ENCODE peak calls at places on chromosomes 2 and 18, in five cellular contexts. B is neuronal stem cell, U is H9, H is mesenchymal stem cell, M is H1. A is an unnamed sample.

GRCh38 chr18:75211721-75212625 is 1.4 kb downstream of the TSHZ1 start:
- DNase-seq in B (peak), U (peak), H (peak), M (peak), A (peak)

GRCh38 chr2:132608222-132608795 is 61.7 kb downstream of the LYPD1 start:
- DNase-seq in B (no peak), U (no peak), H (no peak), M (no peak), A (no peak)

GRCh38 chr2:140383781-140384180 is 1603.6 kb upstream of the NXPH2 start:
- DNase-seq in B (no peak), U (no peak), H (peak), M (no peak), A (no peak)

GRCh38 chr2:23436346-23437099 is 51.5 kb downstream of the KLHL29 start:
- DNase-seq in B (no peak), U (peak), H (peak), M (peak), A (peak)

GRCh38 chr2:171688129-171688465 is 828 bp downstream of the DYNC1I2 start:
- DNase-seq in B (no peak), U (no peak), H (peak), M (no peak), A (peak)

GRCh38 chr18:37537868-37538525 is 27.6 kb downstream of the CELF4 start:
- DNase-seq in B (peak), U (peak), H (peak), M (peak), A (peak)

GRCh38 chr2:157587576-157587975 is 41.1 kb downstream of the ACVR1C start:
- DNase-seq in B (no peak), U (no peak), H (no peak), M (no peak), A (no peak)

GRCh38 chr2:198880986-198881385 is 576.8 kb downstream of the SATB2 start:
- DNase-seq in B (no peak), U (no peak), H (peak), M (no peak), A (peak)

GRCh38 chr2:127044977-127045654 is 61.8 kb downstream of the BIN1 start:
- DNase-seq in B (no peak), U (no peak), H (no peak), M (peak), A (no peak)

GRCh38 chr2:233381013-233381995 is 27.0 kb downstream of the DGKD start:
- DNase-seq in B (no peak), U (no peak), H (peak), M (no peak), A (no peak)

GRCh38 chr2:6827516-6828298 is 38.0 kb downstream of the CMPK2 start:
- DNase-seq in B (no peak), U (no peak), H (peak), M (no peak), A (peak)

GRCh38 chr2:156242874-156243273 is 89.6 kb downstream of the NR4A2 start:
- DNase-seq in B (no peak), U (no peak), H (no peak), M (no peak), A (no peak)

GRCh38 chr2:238369516-238370481 is 49.5 kb downstream of the TRAF3IP1 start:
- DNase-seq in B (no peak), U (no peak), H (no peak), M (no peak), A (no peak)

GRCh38 chr2:133641497-133641896 is 73.2 kb upstream of the NCKAP5 start:
- DNase-seq in B (no peak), U (peak), H (peak), M (peak), A (peak)

GRCh38 chr2:157438907-157439791 is 4.7 kb downstream of the CYTIP start:
- DNase-seq in B (no peak), U (no peak), H (no peak), M (no peak), A (no peak)

GRCh38 chr2:201129044-201129505 is 13.1 kb downstream of the CFLAR start:
- DNase-seq in B (no peak), U (no peak), H (peak), M (no peak), A (peak)

GRCh38 chr18:78979682-78980278 is at the start of gene SALL3:
- DNase-seq in B (no peak), U (peak), H (no peak), M (no peak), A (no peak)

GRCh38 chr2:218323526-218324472 is 31.5 kb upstream of the TMBIM1 start:
- DNase-seq in B (peak), U (peak), H (peak), M (peak), A (peak)

GRCh38 chr2:201880620-201881381 is 74.5 kb downstream of the CDK15 start:
- DNase-seq in B (no peak), U (no peak), H (peak), M (no peak), A (peak)

GRCh38 chr2:110678457-110679336 is 834 bp upstream of the BUB1 start:
- DNase-seq in B (peak), U (no peak), H (peak), M (no peak), A (peak)

GRCh38 chr2:190847504-190848201 is 33.0 kb upstream of the GLS start:
- DNase-seq in B (no peak), U (no peak), H (no peak), M (no peak), A (peak)

GRCh38 chr2:46082531-46083485 is 214.4 kb upstream of the EPAS1 start:
- DNase-seq in B (no peak), U (no peak), H (peak), M (no peak), A (peak)

GRCh38 chr2:85179541-85179940 is 46.3 kb downstream of the TCF7L1 start:
- DNase-seq in B (no peak), U (no peak), H (no peak), M (no peak), A (no peak)

GRCh38 chr2:112032615-112033457 is 22.2 kb upstream of the TMEM87B start:
- DNase-seq in B (no peak), U (no peak), H (peak), M (peak), A (peak)

GRCh38 chr2:147356157-147356556 is 488.7 kb upstream of the ACVR2A start:
- DNase-seq in B (no peak), U (no peak), H (no peak), M (no peak), A (no peak)

GRCh38 chr2:97742381-97742847 is 29.0 kb downstream of the ZAP70 start:
- DNase-seq in B (no peak), U (no peak), H (no peak), M (no peak), A (no peak)

GRCh38 chr2:31475692-31476091 is 61.1 kb upstream of the XDH start:
- DNase-seq in B (no peak), U (no peak), H (no peak), M (no peak), A (peak)

GRCh38 chr2:88254437-88255081 is 84.4 kb downstream of the THNSL2 start:
- DNase-seq in B (no peak), U (no peak), H (no peak), M (no peak), A (no peak)

GRCh38 chr2:233270366-233270765 is 18.9 kb downstream of the ATG16L1 start:
- DNase-seq in B (no peak), U (no peak), H (no peak), M (no peak), A (no peak)

GRCh38 chr2:9971105-9971818 is 19.8 kb downstream of the GRHL1 start:
- DNase-seq in B (no peak), U (no peak), H (no peak), M (no peak), A (peak)

GRCh38 chr2:9678554-9678953 is 47.8 kb upstream of the YWHAQ start:
- DNase-seq in B (no peak), U (no peak), H (no peak), M (no peak), A (no peak)

GRCh38 chr2:3134026-3134571 is 243.5 kb downstream of the EIPR1 start:
- DNase-seq in B (no peak), U (no peak), H (no peak), M (no peak), A (no peak)

GRCh38 chr2:109206569-109207145 is 77.7 kb downstream of the SH3RF3 start:
- DNase-seq in B (no peak), U (no peak), H (no peak), M (no peak), A (no peak)

GRCh38 chr2:43217228-43218220 is 8.9 kb downstream of the ZFP36L2 start:
- DNase-seq in B (peak), U (peak), H (peak), M (peak), A (no peak)

GRCh38 chr2:238396663-238397062 is 30.1 kb upstream of the ASB1 start:
- DNase-seq in B (no peak), U (no peak), H (no peak), M (no peak), A (no peak)

GRCh38 chr2:160270571-160271113 is 70.6 kb upstream of the ITGB6 start:
- DNase-seq in B (no peak), U (peak), H (no peak), M (peak), A (no peak)
- H4K8ac ChIP-seq in B (no peak), U (no peak), H (peak), M (peak), A (peak)

GRCh38 chr2:20533993-20534591 is 87.2 kb downstream of the RHOB start:
- DNase-seq in B (no peak), U (no peak), H (no peak), M (no peak), A (no peak)

GRCh38 chr2:20531633-20532262 is 84.9 kb downstream of the RHOB start:
- DNase-seq in B (no peak), U (no peak), H (no peak), M (no peak), A (no peak)

GRCh38 chr2:20530520-20530919 is 83.6 kb downstream of the RHOB start:
- DNase-seq in B (no peak), U (no peak), H (no peak), M (no peak), A (no peak)

GRCh38 chr2:20534913-20535801 is 88.3 kb downstream of the RHOB start:
- DNase-seq in B (no peak), U (no peak), H (no peak), M (no peak), A (no peak)

GRCh38 chr2:20532634-20533437 is 86.0 kb downstream of the RHOB start:
- DNase-seq in B (no peak), U (peak), H (no peak), M (no peak), A (no peak)
- H2AK5ac ChIP-seq in B (peak), U (no peak), H (no peak), M (no peak), A (no peak)

DNA sequence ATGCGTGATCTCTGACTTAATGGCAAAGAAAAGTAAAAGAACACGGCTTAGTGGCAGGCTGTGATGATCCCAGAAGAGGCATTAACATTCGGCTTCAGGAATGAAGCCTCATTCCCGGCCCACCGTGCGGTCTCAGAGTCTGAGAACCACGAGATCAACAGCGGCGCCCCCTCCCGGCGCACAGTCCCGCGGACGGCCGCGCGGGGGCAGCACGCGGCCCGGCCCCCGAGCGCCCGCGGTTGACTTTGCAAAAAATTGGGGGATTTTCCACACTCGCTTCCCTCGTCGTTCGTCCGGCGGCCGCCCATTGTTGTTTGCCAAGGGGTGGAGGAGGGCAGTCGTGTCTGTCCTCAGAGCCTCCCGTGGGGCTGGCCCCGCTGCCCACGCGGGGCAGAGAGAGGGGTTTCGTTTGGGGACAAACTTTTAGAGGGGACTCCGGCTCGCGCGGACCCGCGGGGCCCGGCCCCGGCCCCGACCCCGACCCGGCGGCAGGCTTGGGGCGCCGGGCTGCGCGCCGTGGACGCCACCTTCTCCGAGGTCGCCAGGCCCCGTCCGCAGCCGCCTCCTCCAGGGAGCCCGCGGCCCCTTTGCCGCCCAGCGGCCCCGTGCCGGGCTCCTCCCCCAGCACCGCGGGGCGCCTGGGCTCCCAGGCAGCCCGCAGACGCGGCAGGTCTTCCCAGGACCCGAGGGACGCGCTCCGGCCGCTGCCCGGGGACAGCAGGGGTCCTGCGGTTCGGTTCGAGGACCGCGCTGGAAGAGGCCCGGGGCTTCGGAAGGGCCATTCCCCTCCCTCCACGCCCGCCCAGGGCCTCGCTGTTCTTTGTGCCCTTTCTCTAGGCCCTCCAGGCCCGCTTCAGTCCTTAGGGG is 3.3 kb upstream of the HS6ST1 start:
- DNase-seq in B (peak), U (peak), H (peak), M (peak), A (peak)
- H4K8ac ChIP-seq in B (peak), U (no peak), H (peak), M (peak), A (peak)

DNA sequence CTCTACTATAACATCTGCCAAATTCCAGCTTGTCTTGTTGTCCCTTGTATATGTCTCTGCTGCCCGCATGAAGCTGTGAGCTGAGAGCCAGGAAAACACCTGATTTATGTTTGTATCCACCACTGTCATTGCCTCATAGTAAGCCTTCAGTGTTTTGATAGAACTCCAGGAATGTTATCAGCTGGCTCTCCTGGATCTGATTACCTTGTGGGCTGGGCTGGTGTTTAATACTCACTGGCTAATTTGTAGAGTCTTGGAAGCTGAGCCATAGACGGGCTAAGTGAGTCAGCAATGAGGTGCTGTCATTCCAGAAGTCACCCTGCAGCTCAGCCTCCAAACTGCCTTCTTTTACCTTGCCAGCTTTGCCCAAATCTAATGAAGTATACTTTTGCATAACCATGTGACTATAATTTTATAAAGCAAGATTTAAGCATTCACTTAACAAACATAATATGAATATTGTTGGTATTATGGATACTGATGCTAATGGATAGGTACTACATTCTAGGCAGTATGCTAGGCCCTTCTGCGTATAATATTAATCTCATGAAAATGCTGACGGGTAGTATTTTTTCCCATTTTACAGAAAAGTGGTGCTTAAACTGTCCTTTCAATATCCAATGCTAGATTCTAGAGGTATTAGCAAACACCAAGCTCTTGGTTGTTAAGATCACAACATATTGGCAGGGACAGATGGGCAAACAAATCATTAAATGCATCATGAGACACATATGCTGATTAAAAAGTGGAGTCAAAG is 62.7 kb upstream of the GATA6 start:
- DNase-seq in B (no peak), U (no peak), H (no peak), M (no peak), A (peak)
- H2AK5ac ChIP-seq in B (no peak), U (no peak), H (no peak), M (no peak), A (no peak)

GRCh38 chr2:213086050-213086449 is 65.4 kb downstream of the IKZF2 start:
- DNase-seq in B (no peak), U (no peak), H (no peak), M (no peak), A (peak)

GRCh38 chr2:213087040-213087439 is 64.4 kb downstream of the IKZF2 start:
- DNase-seq in B (no peak), U (no peak), H (no peak), M (no peak), A (no peak)

GRCh38 chr2:213085538-213085937 is 65.9 kb downstream of the IKZF2 start:
- DNase-seq in B (no peak), U (no peak), H (no peak), M (no peak), A (no peak)

GRCh38 chr2:213084261-213084660 is 67.2 kb downstream of the IKZF2 start:
- DNase-seq in B (no peak), U (no peak), H (no peak), M (no peak), A (no peak)

DNA sequence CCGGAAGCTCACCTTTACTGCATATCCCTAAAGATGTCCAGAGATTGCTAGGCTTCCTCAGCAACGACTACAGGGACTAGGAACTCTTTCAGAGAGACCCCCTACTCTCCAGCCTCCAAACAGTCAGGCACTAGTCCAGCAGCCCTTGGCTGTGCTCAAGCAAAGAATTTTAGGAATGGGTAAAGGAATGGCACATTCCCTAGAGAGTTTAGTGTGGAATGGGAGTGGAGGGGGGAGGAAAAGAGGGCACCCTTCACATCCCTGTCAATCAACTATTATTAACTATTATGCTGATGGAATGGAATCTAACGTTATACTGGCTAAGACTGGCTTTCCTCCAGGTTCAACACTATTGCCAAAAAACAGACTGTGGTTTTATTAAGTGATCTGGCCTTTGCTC is 64.8 kb downstream of the IKZF2 start:
- DNase-seq in B (peak), U (peak), H (no peak), M (no peak), A (no peak)
- H4K8ac ChIP-seq in B (no peak), U (no peak), H (no peak), M (no peak), A (no peak)

GRCh38 chr2:62457555-62457954 is 48.4 kb downstream of the TMEM17 start:
- DNase-seq in B (no peak), U (no peak), H (no peak), M (peak), A (no peak)
- H2AK5ac ChIP-seq in B (no peak), U (no peak), H (peak), M (no peak), A (no peak)

DNA sequence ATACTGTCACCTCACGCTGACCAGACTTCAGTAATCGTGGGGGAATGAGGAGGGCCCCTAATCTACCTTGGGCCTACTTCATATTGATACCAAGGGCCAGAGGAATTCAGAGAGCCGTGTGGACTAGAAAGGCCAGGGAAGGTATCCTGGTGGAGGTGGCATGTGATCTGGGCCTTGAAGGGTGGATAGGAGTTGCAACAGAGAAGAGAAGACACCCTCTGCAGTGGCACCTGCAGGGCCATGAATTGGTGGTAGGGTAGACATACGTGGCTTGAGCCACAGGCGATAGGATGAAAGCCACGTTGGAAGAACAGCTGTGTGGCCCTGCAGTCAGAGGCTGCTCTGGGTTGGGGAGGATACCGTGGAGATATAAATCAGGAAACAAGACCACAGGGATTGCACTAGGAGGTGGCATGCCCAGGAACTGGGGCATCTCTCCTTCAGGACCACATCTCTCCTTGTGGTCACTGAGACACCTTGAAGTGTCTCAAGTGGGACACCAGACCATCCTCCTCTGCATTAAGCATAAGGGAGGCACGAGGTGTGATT is 141.4 kb downstream of the CYP26B1 start:
- DNase-seq in B (no peak), U (no peak), H (no peak), M (no peak), A (no peak)
- H4K8ac ChIP-seq in B (no peak), U (no peak), H (no peak), M (no peak), A (no peak)

DNA sequence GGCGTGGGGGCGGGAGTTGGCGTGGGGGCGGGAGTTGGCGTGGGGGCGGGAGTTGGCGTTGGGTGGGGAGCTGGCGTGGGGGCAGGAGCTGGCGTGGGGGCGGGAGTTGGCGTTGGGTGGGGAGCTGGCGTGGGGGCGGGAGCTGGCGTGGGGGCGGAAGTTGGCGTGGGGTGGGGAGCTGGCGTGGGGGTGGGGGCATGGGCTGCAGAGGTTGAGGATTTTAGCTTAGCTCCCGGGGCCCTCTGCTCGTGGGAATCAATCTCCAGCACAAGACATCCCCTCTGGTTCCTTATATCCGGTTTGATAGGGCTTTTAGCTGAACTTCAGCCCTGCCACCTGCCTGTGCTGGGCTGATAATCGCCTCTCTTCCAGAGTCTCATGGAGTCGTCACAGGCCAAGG is 177.0 kb downstream of the LDLRAD4 start:
- DNase-seq in B (no peak), U (no peak), H (no peak), M (no peak), A (no peak)
- H2AK5ac ChIP-seq in B (no peak), U (no peak), H (no peak), M (no peak), A (no peak)